ENCODE peak calls at places on chromosomes 4 and X, in seven cellular contexts. One of them, this sample, is unnamed.

GRCh38 chrX:117743469-117744251 is 372.9 kb downstream of the KLHL13 start:
- DNase-seq in neural progenitor cell: peak
- DNase-seq in GM12878: no peak
- DNase-seq in astrocyte: no peak
- DNase-seq in PC-3: peak
- DNase-seq in DND-41: no peak
- DNase-seq in GM23248: peak
- DNase-seq in this sample: peak

GRCh38 chr4:58553031-58553430 is 1442.8 kb upstream of the IGFBP7 start:
- DNase-seq in PC-3: no peak
- DNase-seq in neural progenitor cell: no peak
- DNase-seq in astrocyte: no peak
- DNase-seq in GM12878: no peak
- DNase-seq in GM23248: no peak
- DNase-seq in DND-41: no peak
- DNase-seq in this sample: no peak

GRCh38 chr4:99856166-99856565 is 38.1 kb downstream of the LAMTOR3 start:
- DNase-seq in PC-3: peak
- DNase-seq in GM23248: peak
- DNase-seq in DND-41: no peak
- DNase-seq in GM12878: no peak
- DNase-seq in neural progenitor cell: no peak
- DNase-seq in astrocyte: peak
- DNase-seq in this sample: peak

GRCh38 chr4:102404551-102404969 is 59.3 kb upstream of the SLC39A8 start:
- DNase-seq in neural progenitor cell: peak
- DNase-seq in PC-3: no peak
- DNase-seq in GM23248: no peak
- DNase-seq in GM12878: no peak
- DNase-seq in astrocyte: no peak
- DNase-seq in DND-41: no peak
- DNase-seq in this sample: peak

GRCh38 chr4:145840162-145840768 is 98.4 kb downstream of the ZNF827 start:
- DNase-seq in GM23248: peak
- DNase-seq in PC-3: peak
- DNase-seq in DND-41: no peak
- DNase-seq in astrocyte: peak
- DNase-seq in neural progenitor cell: no peak
- DNase-seq in GM12878: peak
- DNase-seq in this sample: peak

GRCh38 chr4:81676552-81676951 is 204.8 kb upstream of the RASGEF1B start:
- DNase-seq in astrocyte: no peak
- DNase-seq in GM23248: no peak
- DNase-seq in DND-41: no peak
- DNase-seq in neural progenitor cell: no peak
- DNase-seq in PC-3: no peak
- DNase-seq in GM12878: no peak
- DNase-seq in this sample: peak

GRCh38 chr4:52643846-52644245 is 15.3 kb downstream of the USP46 start:
- DNase-seq in neural progenitor cell: no peak
- DNase-seq in DND-41: no peak
- DNase-seq in PC-3: peak
- DNase-seq in astrocyte: peak
- DNase-seq in GM23248: peak
- DNase-seq in GM12878: no peak
- DNase-seq in this sample: peak

GRCh38 chrX:124726313-124726712 is 379.9 kb downstream of the SH2D1A start:
- DNase-seq in neural progenitor cell: no peak
- DNase-seq in DND-41: no peak
- DNase-seq in GM23248: no peak
- DNase-seq in astrocyte: no peak
- DNase-seq in GM12878: no peak
- DNase-seq in PC-3: no peak
- DNase-seq in this sample: no peak

GRCh38 chr4:126106658-126107057 is 791.9 kb downstream of the FAT4 start:
- DNase-seq in PC-3: no peak
- DNase-seq in astrocyte: no peak
- DNase-seq in DND-41: no peak
- DNase-seq in GM23248: peak
- DNase-seq in GM12878: no peak
- DNase-seq in neural progenitor cell: peak
- DNase-seq in this sample: no peak

DNA sequence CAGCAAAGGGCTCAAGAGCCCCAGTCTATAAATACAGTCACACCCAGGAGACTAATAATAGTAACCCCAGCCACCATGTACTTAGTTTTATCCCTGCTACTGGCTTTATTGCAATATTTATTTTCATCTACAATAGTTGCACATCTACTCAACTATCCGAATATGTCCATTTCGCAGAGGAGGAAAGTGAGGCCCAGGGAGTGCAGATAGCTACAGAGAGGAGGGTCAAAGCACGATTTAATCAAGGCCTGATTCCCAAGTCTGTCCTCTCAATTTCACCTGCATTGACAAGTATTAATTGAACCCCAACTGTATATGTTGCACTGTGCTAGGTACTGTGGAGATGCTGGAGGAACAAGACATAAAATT is 4.0 kb upstream of the PLP2 start:
- DNase-seq in GM12878: no peak
- DNase-seq in neural progenitor cell: no peak
- DNase-seq in GM23248: no peak
- DNase-seq in astrocyte: no peak
- DNase-seq in DND-41: no peak
- DNase-seq in PC-3: no peak
- DNase-seq in this sample: no peak
- H3K9ac ChIP-seq in GM12878: peak
- H3K9ac ChIP-seq in neural progenitor cell: no peak
- H3K9ac ChIP-seq in GM23248: peak
- H3K9ac ChIP-seq in astrocyte: peak
- H3K9ac ChIP-seq in DND-41: peak
- H3K9ac ChIP-seq in PC-3: peak
- H3K9ac ChIP-seq in this sample: peak

GRCh38 chrX:101219116-101219839 is at the start of gene DRP2:
- DNase-seq in GM23248: peak
- DNase-seq in GM12878: no peak
- DNase-seq in DND-41: no peak
- DNase-seq in PC-3: peak
- DNase-seq in astrocyte: peak
- DNase-seq in neural progenitor cell: peak
- DNase-seq in this sample: peak
- H3K4me3 ChIP-seq in GM23248: no peak
- H3K4me3 ChIP-seq in GM12878: no peak
- H3K4me3 ChIP-seq in DND-41: no peak
- H3K4me3 ChIP-seq in PC-3: no peak
- H3K4me3 ChIP-seq in astrocyte: peak
- H3K4me3 ChIP-seq in neural progenitor cell: no peak
- H3K4me3 ChIP-seq in this sample: no peak

GRCh38 chrX:16188687-16189086 is 21.4 kb downstream of the MAGEB17 start:
- DNase-seq in PC-3: peak
- DNase-seq in GM23248: peak
- DNase-seq in astrocyte: peak
- DNase-seq in GM12878: no peak
- DNase-seq in neural progenitor cell: no peak
- DNase-seq in DND-41: no peak
- DNase-seq in this sample: peak
- H3K9ac ChIP-seq in PC-3: no peak
- H3K9ac ChIP-seq in GM23248: no peak
- H3K9ac ChIP-seq in astrocyte: no peak
- H3K9ac ChIP-seq in GM12878: no peak
- H3K9ac ChIP-seq in neural progenitor cell: no peak
- H3K9ac ChIP-seq in DND-41: no peak
- H3K9ac ChIP-seq in this sample: no peak

GRCh38 chrX:6678313-6678712 is 143.4 kb upstream of the VCX3A start:
- DNase-seq in DND-41: no peak
- DNase-seq in GM12878: no peak
- DNase-seq in neural progenitor cell: no peak
- DNase-seq in PC-3: no peak
- DNase-seq in GM23248: no peak
- DNase-seq in astrocyte: no peak
- DNase-seq in this sample: no peak
- H3K4me3 ChIP-seq in DND-41: no peak
- H3K4me3 ChIP-seq in GM12878: no peak
- H3K4me3 ChIP-seq in neural progenitor cell: no peak
- H3K4me3 ChIP-seq in PC-3: no peak
- H3K4me3 ChIP-seq in GM23248: no peak
- H3K4me3 ChIP-seq in astrocyte: no peak
- H3K4me3 ChIP-seq in this sample: no peak